ENCODE peak calls at places on chromosomes 12 and 14, in eight cellular contexts. J, H, P, I, G, U, Z and E are unnamed samples.

GRCh38 chr14:81341405-81342180 is 58.5 kb downstream of the STON2 start:
- DNase-seq in J (no peak), H (no peak), P (no peak), I (no peak), G (no peak), U (no peak), Z (peak), E (no peak)

GRCh38 chr14:103548463-103549351 is 13.8 kb downstream of the BAG5 start:
- DNase-seq in J (no peak), H (no peak), P (no peak), I (no peak), G (no peak), U (no peak), Z (no peak), E (peak)

GRCh38 chr12:123995023-123995422 is 22.0 kb downstream of the ZNF664 start:
- DNase-seq in J (no peak), H (no peak), P (no peak), I (no peak), G (no peak), U (no peak), Z (no peak), E (no peak)

GRCh38 chr12:19614601-19615442 is 175.5 kb downstream of the AEBP2 start:
- DNase-seq in J (no peak), H (no peak), P (no peak), I (no peak), G (no peak), U (no peak), Z (no peak), E (no peak)

GRCh38 chr12:53676715-53677611 is 1.1 kb upstream of the ATP5MC2 start:
- DNase-seq in J (no peak), H (peak), P (peak), I (no peak), G (peak), U (no peak), Z (no peak), E (peak)

GRCh38 chr14:71967709-71968108 is 35.5 kb downstream of the RGS6 start:
- DNase-seq in J (no peak), H (no peak), P (no peak), I (no peak), G (no peak), U (no peak), Z (no peak), E (no peak)

GRCh38 chr14:86168376-86168775 is 638.4 kb downstream of the FLRT2 start:
- DNase-seq in J (no peak), H (no peak), P (no peak), I (no peak), G (no peak), U (no peak), Z (peak), E (no peak)

GRCh38 chr14:41925409-41925808 is 318.7 kb downstream of the LRFN5 start:
- DNase-seq in J (no peak), H (no peak), P (peak), I (no peak), G (no peak), U (no peak), Z (peak), E (no peak)